ENCODE peak calls at places on chromosome 11, in eight cellular contexts. One of them, this sample, is unnamed.

GRCh38 chr11:60514055-60514454 is 1.1 kb upstream of the MS4A13 start:
- DNase-seq in putamen: no peak
- DNase-seq in astrocyte of the spinal cord: no peak
- DNase-seq in activated CD4-positive, CD25-positive, alpha-beta regulatory T cell treated with anti-CD3 and anti-CD28 coated beads, Interleukin-2, amount 50 U/mL, for 16 hours: no peak
- DNase-seq in AG04450: no peak
- DNase-seq in fibroblast of the conjunctiva: no peak
- DNase-seq in NCI-H1930: no peak
- DNase-seq in NCI-H1694 treated with DMSO at 0.1 percent for 48 hours: no peak
- DNase-seq in this sample: no peak

GRCh38 chr11:92911478-92911877 is 58.0 kb upstream of the MTNR1B start:
- DNase-seq in putamen: no peak
- DNase-seq in activated CD4-positive, CD25-positive, alpha-beta regulatory T cell treated with anti-CD3 and anti-CD28 coated beads, Interleukin-2, amount 50 U/mL, for 16 hours: no peak
- DNase-seq in AG04450: no peak
- DNase-seq in fibroblast of the conjunctiva: no peak
- DNase-seq in NCI-H1694 treated with DMSO at 0.1 percent for 48 hours: no peak
- DNase-seq in astrocyte of the spinal cord: no peak
- DNase-seq in NCI-H1930: no peak
- DNase-seq in this sample: no peak

GRCh38 chr11:32307449-32307848 is 127.9 kb downstream of the WT1 start:
- DNase-seq in astrocyte of the spinal cord: no peak
- DNase-seq in putamen: no peak
- DNase-seq in AG04450: no peak
- DNase-seq in NCI-H1930: no peak
- DNase-seq in activated CD4-positive, CD25-positive, alpha-beta regulatory T cell treated with anti-CD3 and anti-CD28 coated beads, Interleukin-2, amount 50 U/mL, for 16 hours: no peak
- DNase-seq in fibroblast of the conjunctiva: no peak
- DNase-seq in NCI-H1694 treated with DMSO at 0.1 percent for 48 hours: peak
- DNase-seq in this sample: no peak

GRCh38 chr11:111729441-111729840 is 36.7 kb downstream of the PPP2R1B start:
- DNase-seq in astrocyte of the spinal cord: peak
- DNase-seq in putamen: no peak
- DNase-seq in AG04450: no peak
- DNase-seq in fibroblast of the conjunctiva: no peak
- DNase-seq in activated CD4-positive, CD25-positive, alpha-beta regulatory T cell treated with anti-CD3 and anti-CD28 coated beads, Interleukin-2, amount 50 U/mL, for 16 hours: no peak
- DNase-seq in NCI-H1930: peak
- DNase-seq in NCI-H1694 treated with DMSO at 0.1 percent for 48 hours: no peak
- DNase-seq in this sample: no peak

GRCh38 chr11:27532652-27533325 is 26.2 kb upstream of the LIN7C start:
- DNase-seq in AG04450: no peak
- DNase-seq in NCI-H1694 treated with DMSO at 0.1 percent for 48 hours: no peak
- DNase-seq in astrocyte of the spinal cord: peak
- DNase-seq in putamen: no peak
- DNase-seq in NCI-H1930: no peak
- DNase-seq in activated CD4-positive, CD25-positive, alpha-beta regulatory T cell treated with anti-CD3 and anti-CD28 coated beads, Interleukin-2, amount 50 U/mL, for 16 hours: no peak
- DNase-seq in fibroblast of the conjunctiva: no peak
- DNase-seq in this sample: no peak

GRCh38 chr11:104581246-104581980 is 316.8 kb downstream of the CASP12 start:
- DNase-seq in fibroblast of the conjunctiva: peak
- DNase-seq in AG04450: no peak
- DNase-seq in astrocyte of the spinal cord: peak
- DNase-seq in NCI-H1930: no peak
- DNase-seq in putamen: no peak
- DNase-seq in NCI-H1694 treated with DMSO at 0.1 percent for 48 hours: no peak
- DNase-seq in activated CD4-positive, CD25-positive, alpha-beta regulatory T cell treated with anti-CD3 and anti-CD28 coated beads, Interleukin-2, amount 50 U/mL, for 16 hours: no peak
- DNase-seq in this sample: no peak

GRCh38 chr11:131748146-131749050 is 378.0 kb downstream of the NTM start:
- DNase-seq in NCI-H1694 treated with DMSO at 0.1 percent for 48 hours: no peak
- DNase-seq in AG04450: no peak
- DNase-seq in fibroblast of the conjunctiva: peak
- DNase-seq in NCI-H1930: peak
- DNase-seq in astrocyte of the spinal cord: peak
- DNase-seq in activated CD4-positive, CD25-positive, alpha-beta regulatory T cell treated with anti-CD3 and anti-CD28 coated beads, Interleukin-2, amount 50 U/mL, for 16 hours: no peak
- DNase-seq in putamen: peak
- DNase-seq in this sample: no peak

GRCh38 chr11:71507102-71507501 is 20.0 kb upstream of the KRTAP5-7 start:
- DNase-seq in NCI-H1930: no peak
- DNase-seq in NCI-H1694 treated with DMSO at 0.1 percent for 48 hours: no peak
- DNase-seq in fibroblast of the conjunctiva: no peak
- DNase-seq in astrocyte of the spinal cord: no peak
- DNase-seq in AG04450: no peak
- DNase-seq in activated CD4-positive, CD25-positive, alpha-beta regulatory T cell treated with anti-CD3 and anti-CD28 coated beads, Interleukin-2, amount 50 U/mL, for 16 hours: no peak
- DNase-seq in putamen: no peak
- DNase-seq in this sample: no peak

GRCh38 chr11:116778556-116778955 is 5.8 kb upstream of the BUD13 start:
- DNase-seq in AG04450: no peak
- DNase-seq in fibroblast of the conjunctiva: no peak
- DNase-seq in NCI-H1694 treated with DMSO at 0.1 percent for 48 hours: no peak
- DNase-seq in astrocyte of the spinal cord: no peak
- DNase-seq in activated CD4-positive, CD25-positive, alpha-beta regulatory T cell treated with anti-CD3 and anti-CD28 coated beads, Interleukin-2, amount 50 U/mL, for 16 hours: no peak
- DNase-seq in NCI-H1930: no peak
- DNase-seq in putamen: no peak
- DNase-seq in this sample: no peak

This sample was measured in activated T-helper 1 cell treated with anti-CD3 and anti-CD28 coated beads, Interleukin-2, amount 50 U/mL, for 16 hours.